ENCODE peak calls at places on chromosome 13, in seven cellular contexts. G, S, B, Q, P, I and D are unnamed samples.

GRCh38 chr13:76708138-76708537 is 178.1 kb downstream of the KCTD12 start:
- DNase-seq in G (no peak), S (no peak), B (no peak), Q (no peak), P (no peak), I (no peak), D (no peak)

GRCh38 chr13:30895773-30896172 is 10.3 kb upstream of the MEDAG start:
- DNase-seq in G (peak), S (no peak), B (no peak), Q (no peak), P (peak), I (no peak), D (no peak)

GRCh38 chr13:90084684-90085290 is 1262.7 kb upstream of the MIR17HG start:
- DNase-seq in G (no peak), S (no peak), B (no peak), Q (no peak), P (no peak), I (no peak), D (no peak)

GRCh38 chr13:111486801-111487200 is 166.4 kb downstream of the TEX29 start:
- DNase-seq in G (no peak), S (no peak), B (no peak), Q (no peak), P (no peak), I (no peak), D (no peak)

GRCh38 chr13:59877933-59878332 is 285.8 kb downstream of the DIAPH3 start:
- DNase-seq in G (no peak), S (no peak), B (no peak), Q (no peak), P (no peak), I (no peak), D (no peak)

GRCh38 chr13:95716231-95716630 is 39.3 kb downstream of the DNAJC3 start:
- DNase-seq in G (no peak), S (no peak), B (no peak), Q (no peak), P (no peak), I (no peak), D (no peak)

GRCh38 chr13:52348983-52349780 is 56.8 kb downstream of the THSD1 start:
- DNase-seq in G (no peak), S (no peak), B (no peak), Q (no peak), P (no peak), I (peak), D (no peak)

GRCh38 chr13:68107667-68108066 is 877.5 kb upstream of the PCDH9 start:
- DNase-seq in G (no peak), S (no peak), B (no peak), Q (no peak), P (no peak), I (no peak), D (no peak)

GRCh38 chr13:101346942-101347728 is 69.2 kb downstream of the NALCN start:
- DNase-seq in G (no peak), S (no peak), B (no peak), Q (no peak), P (no peak), I (no peak), D (no peak)

GRCh38 chr13:85638815-85639393 is 160.3 kb downstream of the SLITRK6 start:
- DNase-seq in G (no peak), S (no peak), B (no peak), Q (no peak), P (no peak), I (no peak), D (no peak)

GRCh38 chr13:40664100-40665060 is 2.1 kb downstream of the FOXO1 start:
- DNase-seq in G (peak), S (peak), B (peak), Q (peak), P (peak), I (no peak), D (no peak)

GRCh38 chr13:75635101-75635620 is 969 bp upstream of the LMO7 start:
- DNase-seq in G (no peak), S (no peak), B (no peak), Q (no peak), P (no peak), I (no peak), D (no peak)

GRCh38 chr13:51534075-51534817 is 50.0 kb upstream of the WDFY2 start:
- DNase-seq in G (no peak), S (no peak), B (no peak), Q (no peak), P (no peak), I (no peak), D (no peak)

GRCh38 chr13:73190477-73190876 is 131.7 kb downstream of the KLF5 start:
- DNase-seq in G (no peak), S (no peak), B (no peak), Q (no peak), P (no peak), I (no peak), D (no peak)

GRCh38 chr13:44142540-44142867 is 231.1 kb upstream of the SERP2 start:
- DNase-seq in G (no peak), S (peak), B (no peak), Q (peak), P (no peak), I (no peak), D (no peak)

GRCh38 chr13:87999791-88000190 is 328.6 kb downstream of the SLITRK5 start:
- DNase-seq in G (no peak), S (no peak), B (no peak), Q (no peak), P (no peak), I (no peak), D (no peak)

GRCh38 chr13:63636231-63636993 is 2220.8 kb upstream of the PCDH20 start:
- DNase-seq in G (no peak), S (no peak), B (no peak), Q (no peak), P (no peak), I (peak), D (no peak)

GRCh38 chr13:62357887-62358645 is 942.4 kb upstream of the PCDH20 start:
- DNase-seq in G (no peak), S (no peak), B (no peak), Q (no peak), P (no peak), I (peak), D (no peak)

GRCh38 chr13:80251403-80251802 is 89.5 kb downstream of the SPRY2 start:
- DNase-seq in G (no peak), S (no peak), B (no peak), Q (no peak), P (no peak), I (no peak), D (no peak)

GRCh38 chr13:84137292-84137691 is 255.0 kb upstream of the SLITRK1 start:
- DNase-seq in G (no peak), S (no peak), B (no peak), Q (no peak), P (no peak), I (no peak), D (no peak)

GRCh38 chr13:39612023-39612637 is 9.1 kb upstream of the LHFPL6 start:
- DNase-seq in G (peak), S (peak), B (no peak), Q (peak), P (peak), I (peak), D (no peak)

GRCh38 chr13:33935969-33936368 is 118.0 kb downstream of the RFC3 start:
- DNase-seq in G (no peak), S (no peak), B (no peak), Q (no peak), P (no peak), I (no peak), D (no peak)

GRCh38 chr13:45119469-45119989 is 781 bp upstream of the GTF2F2 start:
- DNase-seq in G (no peak), S (peak), B (no peak), Q (peak), P (no peak), I (no peak), D (no peak)

GRCh38 chr13:37001921-37002250 is 1.3 kb downstream of the EXOSC8 start:
- DNase-seq in G (no peak), S (no peak), B (no peak), Q (no peak), P (no peak), I (no peak), D (no peak)

GRCh38 chr13:39433705-39434104 is 169.3 kb downstream of the LHFPL6 start:
- DNase-seq in G (no peak), S (no peak), B (no peak), Q (no peak), P (no peak), I (no peak), D (no peak)

GRCh38 chr13:96460571-96460970 is 370.7 kb downstream of the HS6ST3 start:
- DNase-seq in G (no peak), S (peak), B (no peak), Q (no peak), P (no peak), I (no peak), D (no peak)

GRCh38 chr13:51057931-51058330 is 53.1 kb downstream of the C13orf42 start:
- DNase-seq in G (no peak), S (no peak), B (no peak), Q (no peak), P (no peak), I (no peak), D (no peak)

GRCh38 chr13:93080587-93080986 is 146.0 kb upstream of the GPC6 start:
- DNase-seq in G (no peak), S (no peak), B (no peak), Q (peak), P (no peak), I (no peak), D (no peak)

GRCh38 chr13:44380404-44381165 is 7.0 kb downstream of the SERP2 start:
- DNase-seq in G (no peak), S (no peak), B (no peak), Q (no peak), P (no peak), I (no peak), D (no peak)

GRCh38 chr13:51488212-51488611 is 35.4 kb upstream of the INTS6 start:
- DNase-seq in G (no peak), S (no peak), B (no peak), Q (no peak), P (no peak), I (no peak), D (no peak)

GRCh38 chr13:59689057-59689456 is 474.7 kb downstream of the DIAPH3 start:
- DNase-seq in G (no peak), S (no peak), B (no peak), Q (no peak), P (no peak), I (no peak), D (no peak)

GRCh38 chr13:64723735-64724134 is 2506.4 kb downstream of the PCDH9 start:
- DNase-seq in G (no peak), S (peak), B (no peak), Q (no peak), P (no peak), I (peak), D (no peak)

GRCh38 chr13:67224148-67224846 is 5.8 kb downstream of the PCDH9 start:
- DNase-seq in G (peak), S (peak), B (no peak), Q (peak), P (peak), I (peak), D (no peak)

GRCh38 chr13:24661713-24662112 is 18.5 kb upstream of the ATP12A start:
- DNase-seq in G (no peak), S (no peak), B (no peak), Q (no peak), P (no peak), I (no peak), D (no peak)

GRCh38 chr13:20320885-20321284 is 88.8 kb upstream of the GJB6 start:
- DNase-seq in G (no peak), S (no peak), B (no peak), Q (no peak), P (no peak), I (no peak), D (peak)

GRCh38 chr13:108322206-108322824 is 52.8 kb downstream of the TNFSF13B start:
- DNase-seq in G (no peak), S (peak), B (peak), Q (no peak), P (no peak), I (peak), D (no peak)

GRCh38 chr13:93981578-93981977 is 497.9 kb downstream of the DCT start:
- DNase-seq in G (no peak), S (no peak), B (no peak), Q (no peak), P (no peak), I (no peak), D (no peak)

GRCh38 chr13:44072536-44072935 is 192.8 kb downstream of the LACC1 start:
- DNase-seq in G (no peak), S (no peak), B (no peak), Q (no peak), P (no peak), I (no peak), D (no peak)

GRCh38 chr13:19239114-19239860 is 57.7 kb upstream of the TUBA3C start:
- DNase-seq in G (no peak), S (no peak), B (no peak), Q (no peak), P (no peak), I (no peak), D (no peak)

GRCh38 chr13:24997367-24997967 is 98.5 kb upstream of the PABPC3 start:
- DNase-seq in G (no peak), S (peak), B (no peak), Q (no peak), P (no peak), I (no peak), D (no peak)

GRCh38 chr13:22080832-22081231 is 410.0 kb downstream of the FGF9 start:
- DNase-seq in G (no peak), S (no peak), B (no peak), Q (no peak), P (no peak), I (no peak), D (no peak)
- TF ChIP-seq POLR2AphosphoS5 in G (no peak), S (no peak), B (no peak), Q (no peak), P (no peak), I (no peak), D (no peak)

GRCh38 chr13:77860621-77861020 is 58.0 kb downstream of the EDNRB start:
- DNase-seq in G (no peak), S (no peak), B (no peak), Q (no peak), P (no peak), I (no peak), D (no peak)
- TF ChIP-seq POLR2AphosphoS5 in G (no peak), S (no peak), B (no peak), Q (no peak), P (no peak), I (no peak), D (no peak)

GRCh38 chr13:106537521-106537920 is 2.1 kb upstream of the EFNB2 start:
- DNase-seq in G (no peak), S (no peak), B (no peak), Q (no peak), P (no peak), I (no peak), D (no peak)

GRCh38 chr13:106533940-106534843 is 1.3 kb downstream of the EFNB2 start:
- DNase-seq in G (peak), S (peak), B (no peak), Q (peak), P (peak), I (no peak), D (no peak)

GRCh38 chr13:106534844-106535551 is 464 bp downstream of the EFNB2 start:
- DNase-seq in G (peak), S (no peak), B (peak), Q (no peak), P (peak), I (no peak), D (no peak)

GRCh38 chr13:106536244-106537034 is 977 bp upstream of the EFNB2 start:
- DNase-seq in G (peak), S (peak), B (peak), Q (peak), P (peak), I (peak), D (no peak)

GRCh38 chr13:106535552-106536243 is at the start of gene EFNB2:
- DNase-seq in G (peak), S (peak), B (peak), Q (peak), P (peak), I (peak), D (no peak)
- TF ChIP-seq POLR2AphosphoS5 in G (peak), S (peak), B (no peak), Q (peak), P (no peak), I (peak), D (peak)

DNA sequence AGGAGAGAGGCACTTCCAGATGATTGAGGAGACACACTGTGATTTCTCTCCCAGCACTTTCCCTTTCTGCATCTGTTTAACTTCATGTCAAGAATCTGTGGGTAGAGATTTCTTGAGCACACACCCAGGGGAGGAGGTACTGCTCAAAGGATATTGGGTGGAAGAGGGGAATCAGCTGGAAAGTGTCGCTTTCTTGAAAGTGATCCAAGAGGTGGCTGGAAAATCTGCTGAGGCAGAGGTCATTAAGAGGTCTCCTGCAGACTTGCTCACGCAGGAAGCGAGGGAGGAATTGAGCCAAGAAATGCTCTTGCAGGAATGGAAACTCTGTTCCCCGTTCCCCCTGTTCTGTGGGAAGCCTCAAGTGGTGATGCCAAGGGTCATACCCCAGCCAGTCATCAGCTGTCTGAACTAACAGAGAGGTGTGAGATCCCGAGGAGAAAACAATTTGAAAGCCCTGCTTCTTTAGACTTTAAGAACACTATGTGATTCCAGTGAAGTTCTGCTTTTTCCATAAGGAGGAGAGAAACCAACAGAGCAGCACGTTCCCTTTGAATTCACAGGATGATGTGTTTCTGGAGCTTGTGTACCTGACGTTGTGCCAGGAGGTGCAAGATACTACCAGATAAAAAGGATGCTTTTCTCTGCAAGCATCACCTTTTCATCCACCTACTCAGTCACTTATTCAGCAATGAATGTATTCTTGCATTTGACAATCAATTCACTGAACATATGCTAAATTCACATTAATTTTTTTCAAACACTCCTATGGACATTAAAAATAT is 163.4 kb upstream of the GPR12 start:
- DNase-seq in G (no peak), S (no peak), B (no peak), Q (no peak), P (no peak), I (no peak), D (no peak)
- TF ChIP-seq POLR2AphosphoS5 in G (no peak), S (no peak), B (no peak), Q (no peak), P (no peak), I (no peak), D (no peak)

DNA sequence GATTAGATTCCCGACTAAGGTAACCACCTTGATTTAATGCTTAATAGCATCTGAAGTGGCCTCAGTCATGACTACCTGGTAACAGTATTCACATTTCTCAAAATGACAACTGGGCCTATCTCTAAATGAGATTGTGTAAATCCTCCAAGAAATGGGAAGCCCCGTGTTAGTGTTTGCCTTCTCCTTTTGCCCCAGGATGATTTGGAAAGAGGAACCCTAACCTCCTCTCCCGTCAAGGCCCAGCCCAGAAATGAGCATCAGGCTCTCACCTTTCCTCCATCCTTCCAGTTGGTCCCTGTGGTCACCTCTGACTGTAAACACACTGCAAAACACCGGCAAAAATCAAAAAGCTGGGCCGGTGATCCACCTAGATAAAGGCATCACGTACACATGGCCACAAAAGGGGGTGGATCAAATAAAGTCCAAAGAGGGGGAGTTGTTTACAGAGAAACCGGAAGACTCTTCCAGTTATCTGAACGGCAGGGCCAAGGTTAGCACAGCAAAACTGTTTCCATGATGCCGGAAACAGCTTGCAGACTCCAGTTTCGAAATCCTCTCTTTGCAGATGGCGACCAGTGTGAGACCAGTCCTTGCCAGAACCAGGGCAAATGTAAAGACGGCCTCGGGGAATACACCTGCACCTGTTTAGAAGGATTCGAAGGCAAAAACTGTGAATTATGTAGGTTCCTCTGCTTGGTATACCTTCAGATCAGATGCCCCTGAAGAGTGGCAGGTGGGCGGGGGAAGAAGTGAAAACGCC is 16.4 kb downstream of the F10 start:
- DNase-seq in G (no peak), S (no peak), B (no peak), Q (no peak), P (no peak), I (no peak), D (no peak)
- TF ChIP-seq POLR2AphosphoS5 in G (no peak), S (no peak), B (no peak), Q (no peak), P (no peak), I (no peak), D (no peak)

GRCh38 chr13:46753917-46754316 is 43.0 kb downstream of the ESD start:
- DNase-seq in G (no peak), S (no peak), B (no peak), Q (no peak), P (no peak), I (no peak), D (no peak)

GRCh38 chr13:46756977-46757376 is 40.0 kb downstream of the ESD start:
- DNase-seq in G (no peak), S (no peak), B (no peak), Q (no peak), P (no peak), I (no peak), D (no peak)

GRCh38 chr13:46753137-46753536 is 43.8 kb downstream of the ESD start:
- DNase-seq in G (no peak), S (no peak), B (no peak), Q (no peak), P (no peak), I (no peak), D (no peak)

GRCh38 chr13:46751811-46752635 is 44.9 kb downstream of the ESD start:
- DNase-seq in G (no peak), S (no peak), B (no peak), Q (no peak), P (no peak), I (no peak), D (no peak)

DNA sequence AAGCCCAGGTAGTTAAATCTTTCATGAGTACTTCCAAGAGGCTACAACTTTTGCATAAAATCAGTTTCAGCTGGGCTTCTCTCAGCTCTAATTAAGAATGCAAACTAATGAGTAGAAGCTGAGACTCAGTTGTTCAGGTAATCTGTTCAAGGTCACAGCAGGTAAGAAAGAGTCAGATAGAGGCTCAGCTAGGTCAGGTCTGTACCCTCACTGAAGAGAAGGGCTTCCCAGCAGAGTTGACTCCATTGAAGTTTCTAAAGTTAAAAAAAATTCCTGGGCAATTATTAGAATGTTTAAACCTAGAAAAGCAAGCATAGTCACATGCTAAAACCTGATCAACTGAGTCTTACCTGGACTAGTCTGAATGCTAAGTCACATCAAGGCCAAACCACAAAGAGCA is 42.1 kb downstream of the ESD start:
- DNase-seq in G (no peak), S (no peak), B (no peak), Q (no peak), P (no peak), I (no peak), D (no peak)
- TF ChIP-seq POLR2AphosphoS5 in G (no peak), S (no peak), B (no peak), Q (no peak), P (no peak), I (no peak), D (no peak)